ENCODE peak calls at places on chromosomes 2 and 18, in five cellular contexts. V, O, N, X and T are unnamed samples.

GRCh38 chr2:31384771-31385276 is 29.7 kb downstream of the XDH start:
- DNase-seq in O (no peak), N (no peak), X (no peak), V (peak), T (peak)

GRCh38 chr18:42548493-42548892 is 567.0 kb downstream of the RIT2 start:
- DNase-seq in O (no peak), X (no peak), V (no peak), N (no peak), T (no peak)

GRCh38 chr2:145096582-145096981 is 576.7 kb upstream of the ZEB2 start:
- DNase-seq in N (no peak), X (no peak), O (no peak), V (peak), T (no peak)

GRCh38 chr2:123659120-123659519 is 366.0 kb upstream of the CNTNAP5 start:
- DNase-seq in X (no peak), O (no peak), N (no peak), V (no peak), T (no peak)

GRCh38 chr2:27071990-27072830 is 756 bp upstream of the OST4 start:
- DNase-seq in N (peak), V (no peak), X (no peak), O (no peak), T (peak)

GRCh38 chr2:112003585-112003984 is 51.5 kb upstream of the TMEM87B start:
- DNase-seq in N (no peak), O (no peak), V (no peak), X (peak), T (no peak)

GRCh38 chr2:21694079-21694478 is 570.3 kb downstream of the TDRD15 start:
- DNase-seq in O (no peak), V (no peak), N (no peak), X (no peak), T (no peak)

GRCh38 chr2:99970292-99970868 is 172.0 kb downstream of the AFF3 start:
- DNase-seq in V (no peak), N (no peak), X (no peak), O (no peak), T (no peak)

GRCh38 chr2:74831693-74832530 is 2.0 kb upstream of the HK2 start:
- DNase-seq in X (no peak), N (no peak), V (peak), O (no peak), T (no peak)

GRCh38 chr2:203631068-203631757 is 75.2 kb upstream of the CD28 start:
- DNase-seq in V (no peak), X (no peak), O (no peak), N (no peak), T (no peak)

GRCh38 chr2:40384714-40385113 is 67.2 kb downstream of the SLC8A1 start:
- DNase-seq in O (no peak), N (no peak), X (no peak), V (no peak), T (no peak)

GRCh38 chr2:176001281-176001902 is 675 bp downstream of the LNPK start:
- DNase-seq in O (peak), N (peak), X (peak), V (no peak), T (peak)

GRCh38 chr2:44705356-44705755 is 236.1 kb upstream of the SIX3 start:
- DNase-seq in O (no peak), N (no peak), V (no peak), X (no peak), T (no peak)

GRCh38 chr2:118310016-118310877 is 222.0 kb downstream of the INSIG2 start:
- DNase-seq in O (no peak), V (no peak), X (no peak), N (peak), T (peak)

GRCh38 chr2:897091-897490 is 53.6 kb upstream of the SNTG2 start:
- DNase-seq in N (no peak), X (no peak), V (no peak), O (no peak), T (no peak)

GRCh38 chr2:158600155-158600802 is 143.5 kb downstream of the PKP4 start:
- DNase-seq in V (peak), N (peak), O (peak), X (peak), T (peak)

GRCh38 chr18:48021273-48021914 is 90.9 kb upstream of the SMAD2 start:
- DNase-seq in N (no peak), X (no peak), O (peak), V (no peak), T (no peak)

GRCh38 chr2:2799151-2799697 is 468.1 kb upstream of the MYT1L start:
- DNase-seq in O (no peak), V (no peak), X (no peak), N (no peak), T (no peak)

GRCh38 chr2:54666741-54667639 is 56.5 kb upstream of the EML6 start:
- DNase-seq in V (no peak), O (no peak), N (peak), X (peak), T (no peak)

GRCh38 chr2:26846881-26847662 is 860 bp upstream of the DPYSL5 start:
- DNase-seq in N (no peak), X (no peak), O (no peak), V (no peak), T (no peak)

GRCh38 chr2:205776720-205777119 is 94.4 kb downstream of the NRP2 start:
- DNase-seq in N (no peak), X (no peak), V (no peak), O (no peak), T (no peak)

GRCh38 chr2:119455066-119455718 is 23.5 kb downstream of the TMEM37 start:
- DNase-seq in X (no peak), O (no peak), V (no peak), N (no peak), T (no peak)
- TF ChIP-seq POLR2A in X (no peak), O (no peak), V (no peak), N (no peak), T (no peak)

DNA sequence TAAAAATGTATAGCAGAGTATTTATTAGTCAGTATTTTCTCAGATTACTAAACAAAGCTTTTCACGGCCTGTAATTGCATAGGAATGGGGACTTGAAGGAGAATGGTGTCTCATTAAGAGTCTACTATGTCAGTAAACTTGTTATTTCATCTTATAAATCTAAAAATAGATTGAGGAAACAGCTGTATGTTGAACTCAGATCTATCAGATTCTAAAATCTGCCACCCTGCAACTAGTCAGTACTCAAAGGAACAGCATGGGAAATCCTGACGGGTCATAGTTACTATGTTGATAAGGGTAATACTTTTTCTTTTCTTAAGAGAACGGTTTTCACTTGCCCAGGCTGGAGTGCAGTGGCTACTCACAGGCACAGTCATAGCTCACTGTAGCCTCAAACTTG is 70.2 kb upstream of the EMILIN2 start:
- DNase-seq in N (no peak), O (no peak), X (no peak), V (no peak), T (no peak)
- TF ChIP-seq POLR2A in N (no peak), O (no peak), X (no peak), V (no peak), T (no peak)

GRCh38 chr18:77124452-77124922 is 8.1 kb downstream of the MBP start:
- DNase-seq in N (no peak), O (peak), X (no peak), V (no peak), T (no peak)
- TF ChIP-seq POLR2A in N (no peak), O (no peak), X (no peak), V (no peak), T (no peak)

DNA sequence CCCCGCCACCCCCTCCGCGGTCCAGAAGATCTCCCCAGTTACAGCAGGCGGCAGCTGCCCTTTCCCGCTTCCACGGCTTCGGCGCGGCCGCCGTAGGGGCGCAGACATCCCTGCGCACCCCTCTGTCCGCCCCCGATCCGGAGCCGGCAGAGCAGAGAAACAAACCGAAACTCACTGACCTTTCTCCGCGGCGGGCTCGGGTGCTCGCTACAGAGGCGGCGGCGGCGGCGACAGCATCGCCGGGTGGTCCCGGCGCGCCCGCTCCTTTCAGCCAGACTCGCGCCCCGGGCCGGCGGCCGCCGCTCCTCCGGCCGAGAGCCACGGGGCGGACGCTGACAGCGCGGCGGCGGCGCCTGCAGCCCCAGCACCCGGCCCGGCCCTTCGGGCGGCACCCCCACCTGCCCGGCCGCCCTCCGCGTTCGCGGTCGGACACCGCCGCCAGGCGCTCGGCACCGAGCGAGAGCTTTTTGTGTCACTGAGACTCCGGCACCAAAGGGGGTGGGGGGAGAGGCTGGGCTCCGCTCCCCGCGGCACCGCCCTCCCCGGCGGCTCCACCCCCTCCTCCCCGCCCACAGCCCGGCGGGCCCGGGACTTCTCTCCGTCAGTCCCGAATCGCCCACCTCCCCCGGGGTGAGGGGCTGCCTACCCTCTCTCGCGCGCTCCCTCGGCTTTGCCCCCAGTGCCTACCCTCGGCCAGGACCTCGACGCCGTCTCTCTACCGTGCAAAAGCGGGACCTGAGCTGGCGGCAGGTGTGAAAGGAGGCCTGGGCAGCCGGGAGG is 1.4 kb upstream of the RNF152 start:
- DNase-seq in O (peak), N (peak), X (peak), V (peak), T (peak)
- TF ChIP-seq POLR2A in O (no peak), N (peak), X (peak), V (peak), T (peak)